ENCODE peak calls at places on chromosome 5, in five cellular contexts. C is lower leg skin; U is iris pigment epithelial cell; Y is Jurkat, Clone E6-1; T is NB4. G is an unnamed sample.

GRCh38 chr5:141681695-141682641 is at the start of gene ARAP3:
- DNase-seq in C (peak; percentile 94), U (peak; percentile 87), T (peak; percentile 89), Y (no peak), G (peak; percentile 61)

GRCh38 chr5:135095871-135096270 is 61.8 kb upstream of the PITX1 start:
- DNase-seq in T (no peak), C (peak; percentile 72), U (no peak), Y (no peak), G (no peak)

GRCh38 chr5:5132185-5132584 is 7.9 kb upstream of the ADAMTS16 start:
- DNase-seq in Y (no peak), C (no peak), T (peak; percentile 34), U (no peak), G (no peak)

GRCh38 chr5:139871624-139872023 is 76.0 kb downstream of the PSD2 start:
- DNase-seq in U (no peak), T (no peak), Y (no peak), C (no peak), G (no peak)

GRCh38 chr5:19406576-19407365 is 581.2 kb downstream of the CDH18 start:
- DNase-seq in Y (no peak), C (no peak), T (no peak), U (no peak), G (no peak)

GRCh38 chr5:76785493-76785892 is 33.3 kb upstream of the F2RL1 start:
- DNase-seq in U (no peak), Y (no peak), T (no peak), C (no peak), G (no peak)

GRCh38 chr5:19853616-19854240 is 134.3 kb downstream of the CDH18 start:
- DNase-seq in T (no peak), C (no peak), Y (no peak), U (peak; percentile 38), G (no peak)

GRCh38 chr5:111072949-111073682 is 1.6 kb downstream of the TSLP start:
- DNase-seq in Y (peak; percentile 73), T (peak; percentile 42), C (peak; percentile 92), U (no peak), G (peak; percentile 93)

GRCh38 chr5:107602896-107603295 is 67.8 kb downstream of the EFNA5 start:
- DNase-seq in T (no peak), Y (no peak), C (no peak), U (no peak), G (no peak)

GRCh38 chr5:81450940-81451339 is 57.0 kb upstream of the ACOT12 start:
- DNase-seq in C (no peak), T (no peak), U (peak; percentile 11), Y (no peak), G (no peak)

G was measured in Kasumi-1.